ENCODE peak calls at places on chromosomes 12 and 14, in five cellular contexts. One of them, this sample, is unnamed.

GRCh38 chr12:75725505-75726120 is 214.2 kb upstream of the KRR1 start:
- DNase-seq in T-helper 1 cell: no peak
- DNase-seq in GM03348: peak; percentile 59
- DNase-seq in T1000: no peak
- DNase-seq in activated naive CD4-positive, alpha-beta T cell treated with anti-CD3 and anti-CD28 coated beads, Interleukin-2, amount 50 U/mL, for 72 hours: no peak
- DNase-seq in this sample: no peak

GRCh38 chr14:68761391-68761790 is 31.5 kb downstream of the ZFP36L1 start:
- DNase-seq in activated naive CD4-positive, alpha-beta T cell treated with anti-CD3 and anti-CD28 coated beads, Interleukin-2, amount 50 U/mL, for 72 hours: no peak
- DNase-seq in T-helper 1 cell: no peak
- DNase-seq in T1000: no peak
- DNase-seq in GM03348: no peak
- DNase-seq in this sample: no peak

GRCh38 chr14:88270781-88271180 is 52.3 kb downstream of the KCNK10 start:
- DNase-seq in T-helper 1 cell: no peak
- DNase-seq in activated naive CD4-positive, alpha-beta T cell treated with anti-CD3 and anti-CD28 coated beads, Interleukin-2, amount 50 U/mL, for 72 hours: no peak
- DNase-seq in T1000: no peak
- DNase-seq in GM03348: no peak
- DNase-seq in this sample: no peak

GRCh38 chr14:63039800-63040380 is 5.4 kb downstream of the KCNH5 start:
- DNase-seq in activated naive CD4-positive, alpha-beta T cell treated with anti-CD3 and anti-CD28 coated beads, Interleukin-2, amount 50 U/mL, for 72 hours: no peak
- DNase-seq in T-helper 1 cell: no peak
- DNase-seq in T1000: no peak
- DNase-seq in GM03348: no peak
- DNase-seq in this sample: no peak

GRCh38 chr12:113114447-113115178 is 20.9 kb downstream of the RASAL1 start:
- DNase-seq in T1000: no peak
- DNase-seq in activated naive CD4-positive, alpha-beta T cell treated with anti-CD3 and anti-CD28 coated beads, Interleukin-2, amount 50 U/mL, for 72 hours: no peak
- DNase-seq in T-helper 1 cell: no peak
- DNase-seq in GM03348: no peak
- DNase-seq in this sample: no peak

GRCh38 chr12:124764451-124764850 is 99.2 kb downstream of the SCARB1 start:
- DNase-seq in activated naive CD4-positive, alpha-beta T cell treated with anti-CD3 and anti-CD28 coated beads, Interleukin-2, amount 50 U/mL, for 72 hours: peak; percentile 47
- DNase-seq in T1000: no peak
- DNase-seq in T-helper 1 cell: no peak
- DNase-seq in GM03348: peak; percentile 52
- DNase-seq in this sample: no peak

GRCh38 chr14:56995010-56995409 is 184.7 kb upstream of the OTX2 start:
- DNase-seq in activated naive CD4-positive, alpha-beta T cell treated with anti-CD3 and anti-CD28 coated beads, Interleukin-2, amount 50 U/mL, for 72 hours: no peak
- DNase-seq in GM03348: no peak
- DNase-seq in T-helper 1 cell: no peak
- DNase-seq in T1000: no peak
- DNase-seq in this sample: no peak

GRCh38 chr12:28872654-28873268 is 276.3 kb upstream of the FAR2 start:
- DNase-seq in GM03348: peak; percentile 62
- DNase-seq in T-helper 1 cell: no peak
- DNase-seq in activated naive CD4-positive, alpha-beta T cell treated with anti-CD3 and anti-CD28 coated beads, Interleukin-2, amount 50 U/mL, for 72 hours: peak; percentile 19
- DNase-seq in T1000: no peak
- DNase-seq in this sample: peak; percentile 13

GRCh38 chr14:58636129-58636528 is 1.6 kb upstream of the DACT1 start:
- DNase-seq in activated naive CD4-positive, alpha-beta T cell treated with anti-CD3 and anti-CD28 coated beads, Interleukin-2, amount 50 U/mL, for 72 hours: no peak
- DNase-seq in T1000: no peak
- DNase-seq in T-helper 1 cell: no peak
- DNase-seq in GM03348: no peak
- DNase-seq in this sample: no peak

GRCh38 chr12:116152268-116152667 is 125.2 kb downstream of the MED13L start:
- DNase-seq in activated naive CD4-positive, alpha-beta T cell treated with anti-CD3 and anti-CD28 coated beads, Interleukin-2, amount 50 U/mL, for 72 hours: no peak
- DNase-seq in T1000: peak; percentile 27
- DNase-seq in T-helper 1 cell: no peak
- DNase-seq in GM03348: peak; percentile 23
- DNase-seq in this sample: no peak

GRCh38 chr14:105851716-105852377 is 325.5 kb downstream of the TMEM121 start:
- DNase-seq in T1000: no peak
- DNase-seq in GM03348: no peak
- DNase-seq in T-helper 1 cell: no peak
- DNase-seq in activated naive CD4-positive, alpha-beta T cell treated with anti-CD3 and anti-CD28 coated beads, Interleukin-2, amount 50 U/mL, for 72 hours: no peak
- DNase-seq in this sample: no peak

GRCh38 chr12:78249578-78249977 is 418.9 kb downstream of the NAV3 start:
- DNase-seq in activated naive CD4-positive, alpha-beta T cell treated with anti-CD3 and anti-CD28 coated beads, Interleukin-2, amount 50 U/mL, for 72 hours: no peak
- DNase-seq in T1000: no peak
- DNase-seq in GM03348: no peak
- DNase-seq in T-helper 1 cell: no peak
- DNase-seq in this sample: no peak

GRCh38 chr12:113232787-113233585 is 11.7 kb downstream of the TPCN1 start:
- DNase-seq in activated naive CD4-positive, alpha-beta T cell treated with anti-CD3 and anti-CD28 coated beads, Interleukin-2, amount 50 U/mL, for 72 hours: peak; percentile 61
- DNase-seq in T1000: no peak
- DNase-seq in GM03348: peak; percentile 61
- DNase-seq in T-helper 1 cell: peak; percentile 50
- DNase-seq in this sample: no peak

GRCh38 chr14:91280129-91280528 is 35.6 kb upstream of the GPR68 start:
- DNase-seq in T1000: no peak
- DNase-seq in T-helper 1 cell: no peak
- DNase-seq in GM03348: no peak
- DNase-seq in activated naive CD4-positive, alpha-beta T cell treated with anti-CD3 and anti-CD28 coated beads, Interleukin-2, amount 50 U/mL, for 72 hours: no peak
- DNase-seq in this sample: no peak

GRCh38 chr14:49852351-49853157 is at the start of gene NEMF:
- DNase-seq in T1000: peak; percentile 87
- DNase-seq in T-helper 1 cell: peak; percentile 72
- DNase-seq in GM03348: peak; percentile 81
- DNase-seq in activated naive CD4-positive, alpha-beta T cell treated with anti-CD3 and anti-CD28 coated beads, Interleukin-2, amount 50 U/mL, for 72 hours: peak; percentile 93
- DNase-seq in this sample: peak; percentile 73

GRCh38 chr14:99531221-99532096 is 50.2 kb downstream of the CCNK start:
- DNase-seq in T1000: no peak
- DNase-seq in T-helper 1 cell: no peak
- DNase-seq in GM03348: peak; percentile 77
- DNase-seq in activated naive CD4-positive, alpha-beta T cell treated with anti-CD3 and anti-CD28 coated beads, Interleukin-2, amount 50 U/mL, for 72 hours: no peak
- DNase-seq in this sample: peak; percentile 82

GRCh38 chr12:47763481-47764344 is 5.0 kb upstream of the RAPGEF3 start:
- DNase-seq in GM03348: no peak
- DNase-seq in T1000: no peak
- DNase-seq in T-helper 1 cell: no peak
- DNase-seq in activated naive CD4-positive, alpha-beta T cell treated with anti-CD3 and anti-CD28 coated beads, Interleukin-2, amount 50 U/mL, for 72 hours: no peak
- DNase-seq in this sample: no peak

GRCh38 chr12:57461326-57461903 is 1.8 kb downstream of the GLI1 start:
- DNase-seq in GM03348: peak; percentile 87
- DNase-seq in T-helper 1 cell: no peak
- DNase-seq in T1000: peak; percentile 30
- DNase-seq in activated naive CD4-positive, alpha-beta T cell treated with anti-CD3 and anti-CD28 coated beads, Interleukin-2, amount 50 U/mL, for 72 hours: peak; percentile 19
- DNase-seq in this sample: peak; percentile 85

GRCh38 chr12:131250028-131250950 is 296.6 kb downstream of the ADGRD1 start:
- DNase-seq in activated naive CD4-positive, alpha-beta T cell treated with anti-CD3 and anti-CD28 coated beads, Interleukin-2, amount 50 U/mL, for 72 hours: no peak
- DNase-seq in GM03348: no peak
- DNase-seq in T1000: no peak
- DNase-seq in T-helper 1 cell: no peak
- DNase-seq in this sample: no peak

GRCh38 chr12:11886339-11886738 is 184.4 kb upstream of the BCL2L14 start:
- DNase-seq in T-helper 1 cell: no peak
- DNase-seq in GM03348: no peak
- DNase-seq in activated naive CD4-positive, alpha-beta T cell treated with anti-CD3 and anti-CD28 coated beads, Interleukin-2, amount 50 U/mL, for 72 hours: no peak
- DNase-seq in T1000: no peak
- DNase-seq in this sample: no peak

This sample was measured in hepatic stellate cell.